ENCODE peak calls at places on chromosomes 12 and 14, in eight cellular contexts. One of them, this sample, is unnamed. For H3K4me1 and H3K27me3, the result is how much of the 10 kb centered on the place peaks cover.

GRCh38 chr12:120365675-120366340 is 3.2 kb downstream of the MSI1 start:
- DNase-seq in mammary epithelial cell: no peak
- DNase-seq in heart right ventricle: no peak
- DNase-seq in neuronal stem cell: no peak
- DNase-seq in sigmoid colon: no peak
- DNase-seq in tibial nerve: no peak
- DNase-seq in heart left ventricle: no peak
- DNase-seq in uterus: no peak
- DNase-seq in this sample: no peak

GRCh38 chr14:104346112-104346462 is 207.7 kb downstream of the KIF26A start:
- DNase-seq in mammary epithelial cell: peak
- DNase-seq in heart right ventricle: no peak
- DNase-seq in neuronal stem cell: no peak
- DNase-seq in sigmoid colon: no peak
- DNase-seq in tibial nerve: no peak
- DNase-seq in heart left ventricle: no peak
- DNase-seq in uterus: no peak
- DNase-seq in this sample: no peak

GRCh38 chr12:25929096-25929637 is 29.3 kb upstream of the RASSF8 start:
- DNase-seq in mammary epithelial cell: peak
- DNase-seq in heart right ventricle: no peak
- DNase-seq in neuronal stem cell: no peak
- DNase-seq in sigmoid colon: no peak
- DNase-seq in tibial nerve: no peak
- DNase-seq in heart left ventricle: no peak
- DNase-seq in uterus: no peak
- DNase-seq in this sample: no peak

GRCh38 chr14:100317897-100318808 is 5.0 kb upstream of the SLC25A47 start:
- DNase-seq in mammary epithelial cell: no peak
- DNase-seq in heart right ventricle: peak
- DNase-seq in neuronal stem cell: no peak
- DNase-seq in sigmoid colon: peak
- DNase-seq in tibial nerve: peak
- DNase-seq in heart left ventricle: peak
- DNase-seq in uterus: peak
- DNase-seq in this sample: peak

GRCh38 chr14:67623114-67623513 is 3.4 kb downstream of the ARG2 start:
- DNase-seq in mammary epithelial cell: peak
- DNase-seq in heart right ventricle: no peak
- DNase-seq in neuronal stem cell: no peak
- DNase-seq in sigmoid colon: no peak
- DNase-seq in tibial nerve: no peak
- DNase-seq in heart left ventricle: no peak
- DNase-seq in uterus: no peak
- DNase-seq in this sample: no peak

GRCh38 chr12:66653801-66654200 is 25.1 kb downstream of the GRIP1 start:
- DNase-seq in mammary epithelial cell: no peak
- DNase-seq in heart right ventricle: no peak
- DNase-seq in neuronal stem cell: no peak
- DNase-seq in sigmoid colon: no peak
- DNase-seq in tibial nerve: no peak
- DNase-seq in heart left ventricle: no peak
- DNase-seq in uterus: no peak
- DNase-seq in this sample: no peak

GRCh38 chr12:68118096-68118755 is 41.3 kb downstream of the IFNG start:
- DNase-seq in mammary epithelial cell: no peak
- DNase-seq in heart right ventricle: no peak
- DNase-seq in neuronal stem cell: no peak
- DNase-seq in sigmoid colon: no peak
- DNase-seq in tibial nerve: no peak
- DNase-seq in heart left ventricle: no peak
- DNase-seq in uterus: no peak
- DNase-seq in this sample: no peak

GRCh38 chr12:81800298-81801148 is 41.4 kb upstream of the PPFIA2 start:
- DNase-seq in mammary epithelial cell: no peak
- DNase-seq in heart right ventricle: no peak
- DNase-seq in neuronal stem cell: no peak
- DNase-seq in sigmoid colon: no peak
- DNase-seq in tibial nerve: peak
- DNase-seq in heart left ventricle: no peak
- DNase-seq in uterus: no peak
- DNase-seq in this sample: no peak

GRCh38 chr12:12899530-12900380 is 8.4 kb downstream of the GPRC5A start:
- DNase-seq in mammary epithelial cell: peak
- DNase-seq in heart right ventricle: no peak
- DNase-seq in neuronal stem cell: no peak
- DNase-seq in sigmoid colon: peak
- DNase-seq in tibial nerve: peak
- DNase-seq in heart left ventricle: peak
- DNase-seq in uterus: peak
- DNase-seq in this sample: no peak

GRCh38 chr12:107805488-107806180 is 31.1 kb downstream of the ASCL4 start:
- DNase-seq in mammary epithelial cell: no peak
- DNase-seq in heart right ventricle: no peak
- DNase-seq in neuronal stem cell: no peak
- DNase-seq in sigmoid colon: no peak
- DNase-seq in tibial nerve: no peak
- DNase-seq in heart left ventricle: no peak
- DNase-seq in uterus: no peak
- DNase-seq in this sample: no peak

GRCh38 chr12:74953697-74954096 is 255.9 kb downstream of the KCNC2 start:
- DNase-seq in mammary epithelial cell: no peak
- DNase-seq in heart right ventricle: no peak
- DNase-seq in neuronal stem cell: no peak
- DNase-seq in sigmoid colon: no peak
- DNase-seq in tibial nerve: no peak
- DNase-seq in heart left ventricle: no peak
- DNase-seq in uterus: no peak
- DNase-seq in this sample: no peak

GRCh38 chr12:59055204-59055839 is 135.0 kb upstream of the LRIG3 start:
- DNase-seq in mammary epithelial cell: peak
- DNase-seq in heart right ventricle: no peak
- DNase-seq in neuronal stem cell: no peak
- DNase-seq in sigmoid colon: no peak
- DNase-seq in tibial nerve: no peak
- DNase-seq in heart left ventricle: no peak
- DNase-seq in uterus: no peak
- DNase-seq in this sample: no peak

GRCh38 chr12:119176267-119177055 is 2.3 kb upstream of the HSPB8 start:
- DNase-seq in mammary epithelial cell: peak
- DNase-seq in heart right ventricle: peak
- DNase-seq in neuronal stem cell: no peak
- DNase-seq in sigmoid colon: peak
- DNase-seq in tibial nerve: peak
- DNase-seq in heart left ventricle: peak
- DNase-seq in uterus: peak
- DNase-seq in this sample: peak

GRCh38 chr12:75658826-75659823 is 147.7 kb upstream of the KRR1 start:
- DNase-seq in mammary epithelial cell: peak
- DNase-seq in heart right ventricle: no peak
- DNase-seq in neuronal stem cell: no peak
- DNase-seq in sigmoid colon: no peak
- DNase-seq in tibial nerve: no peak
- DNase-seq in heart left ventricle: no peak
- DNase-seq in uterus: peak
- DNase-seq in this sample: no peak

GRCh38 chr12:12714276-12715001 is 2.7 kb upstream of the CDKN1B start:
- DNase-seq in mammary epithelial cell: no peak
- DNase-seq in heart right ventricle: no peak
- DNase-seq in neuronal stem cell: no peak
- DNase-seq in sigmoid colon: no peak
- DNase-seq in tibial nerve: no peak
- DNase-seq in heart left ventricle: peak
- DNase-seq in uterus: peak
- DNase-seq in this sample: no peak

GRCh38 chr12:22855456-22855855 is 230.5 kb downstream of the ETNK1 start:
- DNase-seq in mammary epithelial cell: no peak
- DNase-seq in heart right ventricle: no peak
- DNase-seq in neuronal stem cell: no peak
- DNase-seq in sigmoid colon: no peak
- DNase-seq in tibial nerve: no peak
- DNase-seq in heart left ventricle: no peak
- DNase-seq in uterus: no peak
- DNase-seq in this sample: no peak

GRCh38 chr12:108831309-108831991 is 25.9 kb downstream of the SSH1 start:
- DNase-seq in mammary epithelial cell: no peak
- DNase-seq in heart right ventricle: no peak
- DNase-seq in neuronal stem cell: no peak
- DNase-seq in sigmoid colon: no peak
- DNase-seq in tibial nerve: no peak
- DNase-seq in heart left ventricle: no peak
- DNase-seq in uterus: no peak
- DNase-seq in this sample: no peak
- H3K27ac ChIP-seq in mammary epithelial cell: no peak
- H3K27ac ChIP-seq in heart right ventricle: peak
- H3K27ac ChIP-seq in neuronal stem cell: no peak
- H3K27ac ChIP-seq in sigmoid colon: peak
- H3K27ac ChIP-seq in tibial nerve: peak
- H3K27ac ChIP-seq in heart left ventricle: no peak
- H3K27ac ChIP-seq in uterus: no peak
- H3K27ac ChIP-seq in this sample: peak

GRCh38 chr12:9351136-9351535 is 142.9 kb upstream of the PZP start:
- DNase-seq in mammary epithelial cell: no peak
- DNase-seq in heart right ventricle: no peak
- DNase-seq in neuronal stem cell: no peak
- DNase-seq in sigmoid colon: no peak
- DNase-seq in tibial nerve: no peak
- DNase-seq in heart left ventricle: no peak
- DNase-seq in uterus: no peak
- DNase-seq in this sample: no peak

GRCh38 chr12:9349888-9350885 is 142.0 kb upstream of the PZP start:
- DNase-seq in mammary epithelial cell: peak
- DNase-seq in heart right ventricle: no peak
- DNase-seq in neuronal stem cell: no peak
- DNase-seq in sigmoid colon: no peak
- DNase-seq in tibial nerve: no peak
- DNase-seq in heart left ventricle: no peak
- DNase-seq in uterus: no peak
- DNase-seq in this sample: no peak

GRCh38 chr12:9346866-9347327 is 138.7 kb upstream of the PZP start:
- DNase-seq in mammary epithelial cell: no peak
- DNase-seq in heart right ventricle: no peak
- DNase-seq in neuronal stem cell: no peak
- DNase-seq in sigmoid colon: no peak
- DNase-seq in tibial nerve: no peak
- DNase-seq in heart left ventricle: no peak
- DNase-seq in uterus: no peak
- DNase-seq in this sample: no peak

GRCh38 chr12:9347328-9348127 is 139.3 kb upstream of the PZP start:
- DNase-seq in mammary epithelial cell: peak
- DNase-seq in heart right ventricle: no peak
- DNase-seq in neuronal stem cell: no peak
- DNase-seq in sigmoid colon: no peak
- DNase-seq in tibial nerve: no peak
- DNase-seq in heart left ventricle: no peak
- DNase-seq in uterus: no peak
- DNase-seq in this sample: no peak

DNA sequence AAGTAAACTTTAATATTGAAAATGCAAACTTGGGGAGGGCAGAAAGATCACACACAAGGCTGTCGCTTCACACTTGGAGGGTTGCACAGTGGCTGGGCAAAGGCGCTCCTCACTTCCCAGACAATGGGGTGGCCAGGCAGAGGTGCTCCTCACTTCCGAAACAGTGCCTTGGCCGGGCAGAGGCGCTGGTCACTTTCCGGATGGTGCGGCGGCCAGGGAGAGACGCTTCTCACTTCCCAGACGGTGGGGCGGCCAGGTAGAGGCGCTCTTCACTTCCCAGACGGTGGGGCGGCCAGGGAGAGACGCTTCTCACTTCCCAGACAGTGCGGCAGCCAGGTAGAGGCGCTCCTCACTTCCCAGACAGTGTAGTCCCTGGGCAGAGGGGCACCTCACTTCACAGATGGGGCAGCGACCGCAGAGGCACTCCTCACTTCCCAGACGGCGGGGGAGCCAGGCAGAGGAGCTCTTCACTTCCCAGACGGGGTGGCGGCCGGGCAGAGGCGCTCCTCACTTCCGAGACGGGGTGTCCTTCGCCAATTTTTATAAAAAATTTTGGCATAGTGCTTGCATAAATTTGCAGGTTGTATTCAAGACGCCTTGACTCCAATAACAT is 140.8 kb upstream of the PZP start:
- DNase-seq in mammary epithelial cell: no peak
- DNase-seq in heart right ventricle: no peak
- DNase-seq in neuronal stem cell: no peak
- DNase-seq in sigmoid colon: no peak
- DNase-seq in tibial nerve: no peak
- DNase-seq in heart left ventricle: no peak
- DNase-seq in uterus: no peak
- DNase-seq in this sample: no peak
- H3K4me1 ChIP-seq in mammary epithelial cell: under half
- H3K4me1 ChIP-seq in heart right ventricle: under half
- H3K4me1 ChIP-seq in neuronal stem cell: under half
- H3K4me1 ChIP-seq in sigmoid colon: under half
- H3K4me1 ChIP-seq in tibial nerve: under half
- H3K4me1 ChIP-seq in heart left ventricle: under half
- H3K4me1 ChIP-seq in uterus: under half
- H3K4me1 ChIP-seq in this sample: under half

DNA sequence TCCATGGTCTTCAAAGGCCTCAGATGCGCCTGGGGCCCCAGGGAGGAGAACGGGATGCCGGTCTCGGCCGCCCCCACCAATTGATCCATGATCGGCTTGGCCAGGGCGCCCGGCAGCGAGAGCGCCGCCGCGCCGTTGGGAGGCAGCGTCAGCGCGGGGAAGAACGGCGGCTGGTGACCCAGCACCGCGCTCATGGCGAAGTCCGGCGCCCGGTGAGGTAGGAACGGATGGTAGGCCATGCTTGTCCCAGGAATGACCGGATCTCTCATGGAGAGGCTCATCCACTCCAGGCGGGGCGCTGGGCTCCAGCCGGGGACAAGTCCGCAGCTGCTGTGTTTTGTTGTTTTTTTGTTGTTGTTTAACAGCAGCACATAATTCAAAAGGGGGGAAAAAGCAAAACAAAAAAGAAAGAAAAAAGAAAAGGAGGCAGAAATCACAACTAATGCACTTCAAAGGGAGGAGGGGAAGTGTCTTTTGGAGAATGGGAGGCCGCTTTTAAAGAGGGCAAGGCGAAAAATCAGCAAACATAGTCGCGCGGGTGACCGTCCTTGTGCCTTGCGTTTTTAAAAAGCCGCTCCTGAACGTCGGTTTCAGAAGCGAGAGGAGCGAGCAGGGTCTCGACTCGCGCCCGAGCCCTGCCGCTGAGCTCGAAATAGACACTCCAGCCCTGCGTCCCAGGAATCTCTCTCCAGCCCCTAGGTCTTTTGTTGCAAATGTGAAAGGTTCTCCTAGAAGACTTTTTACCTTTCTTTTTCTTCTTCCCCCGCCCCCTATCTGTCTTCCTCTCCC is 861 bp downstream of the TBX3 start:
- DNase-seq in mammary epithelial cell: peak
- DNase-seq in heart right ventricle: no peak
- DNase-seq in neuronal stem cell: no peak
- DNase-seq in sigmoid colon: no peak
- DNase-seq in tibial nerve: no peak
- DNase-seq in heart left ventricle: no peak
- DNase-seq in uterus: no peak
- DNase-seq in this sample: no peak
- H3K27me3 ChIP-seq in mammary epithelial cell: under half
- H3K27me3 ChIP-seq in heart right ventricle: under half
- H3K27me3 ChIP-seq in neuronal stem cell: half or more
- H3K27me3 ChIP-seq in sigmoid colon: under half
- H3K27me3 ChIP-seq in tibial nerve: under half
- H3K27me3 ChIP-seq in heart left ventricle: under half
- H3K27me3 ChIP-seq in uterus: under half
- H3K27me3 ChIP-seq in this sample: under half

GRCh38 chr14:93234798-93235197 is 27.7 kb downstream of the UBR7 start:
- DNase-seq in mammary epithelial cell: peak
- DNase-seq in heart right ventricle: no peak
- DNase-seq in neuronal stem cell: no peak
- DNase-seq in sigmoid colon: no peak
- DNase-seq in tibial nerve: no peak
- DNase-seq in heart left ventricle: no peak
- DNase-seq in uterus: no peak
- DNase-seq in this sample: no peak
- H3K27ac ChIP-seq in mammary epithelial cell: no peak
- H3K27ac ChIP-seq in heart right ventricle: no peak
- H3K27ac ChIP-seq in neuronal stem cell: no peak
- H3K27ac ChIP-seq in sigmoid colon: no peak
- H3K27ac ChIP-seq in tibial nerve: no peak
- H3K27ac ChIP-seq in heart left ventricle: no peak
- H3K27ac ChIP-seq in uterus: no peak
- H3K27ac ChIP-seq in this sample: no peak

This sample was measured in left ventricle myocardium inferior.